ENCODE peak calls at places on chromosome X, in nine cellular contexts. One of them, this sample, is unnamed.

GRCh38 chrX:56793112-56793430 is 64.0 kb downstream of the NBDY start:
- DNase-seq in activated CD4-positive, alpha-beta T cell treated with anti-CD3 and anti-CD28 coated beads, Interleukin-2, amount 50 U/mL, for 1 hour: no peak
- DNase-seq in T-helper 2 cell: no peak
- DNase-seq in central memory CD4-positive, alpha-beta T cell: no peak
- DNase-seq in AML-193: no peak
- DNase-seq in midbrain: no peak
- DNase-seq in stimulated activated CD4-positive, alpha-beta T cell treated with anti-CD3 and anti-CD28 coated beads, Interleukin-15, amount 100 ng/mL, for 1 hour: no peak
- DNase-seq in mucosa of descending colon: no peak
- DNase-seq in BJ: no peak
- DNase-seq in this sample: peak

GRCh38 chrX:12580548-12580947 is 210.7 kb upstream of the PRPS2 start:
- DNase-seq in mucosa of descending colon: no peak
- DNase-seq in stimulated activated CD4-positive, alpha-beta T cell treated with anti-CD3 and anti-CD28 coated beads, Interleukin-15, amount 100 ng/mL, for 1 hour: no peak
- DNase-seq in AML-193: no peak
- DNase-seq in central memory CD4-positive, alpha-beta T cell: no peak
- DNase-seq in T-helper 2 cell: no peak
- DNase-seq in activated CD4-positive, alpha-beta T cell treated with anti-CD3 and anti-CD28 coated beads, Interleukin-2, amount 50 U/mL, for 1 hour: no peak
- DNase-seq in midbrain: no peak
- DNase-seq in BJ: no peak
- DNase-seq in this sample: no peak

GRCh38 chrX:48589482-48590162 is 7.7 kb upstream of the WDR13 start:
- DNase-seq in mucosa of descending colon: no peak
- DNase-seq in midbrain: no peak
- DNase-seq in T-helper 2 cell: no peak
- DNase-seq in AML-193: no peak
- DNase-seq in stimulated activated CD4-positive, alpha-beta T cell treated with anti-CD3 and anti-CD28 coated beads, Interleukin-15, amount 100 ng/mL, for 1 hour: no peak
- DNase-seq in activated CD4-positive, alpha-beta T cell treated with anti-CD3 and anti-CD28 coated beads, Interleukin-2, amount 50 U/mL, for 1 hour: no peak
- DNase-seq in BJ: no peak
- DNase-seq in central memory CD4-positive, alpha-beta T cell: no peak
- DNase-seq in this sample: no peak

GRCh38 chrX:49878834-49879655 is at the start of gene USP27X:
- DNase-seq in mucosa of descending colon: peak
- DNase-seq in BJ: peak
- DNase-seq in midbrain: peak
- DNase-seq in AML-193: peak
- DNase-seq in activated CD4-positive, alpha-beta T cell treated with anti-CD3 and anti-CD28 coated beads, Interleukin-2, amount 50 U/mL, for 1 hour: peak
- DNase-seq in stimulated activated CD4-positive, alpha-beta T cell treated with anti-CD3 and anti-CD28 coated beads, Interleukin-15, amount 100 ng/mL, for 1 hour: peak
- DNase-seq in central memory CD4-positive, alpha-beta T cell: peak
- DNase-seq in T-helper 2 cell: peak
- DNase-seq in this sample: peak

GRCh38 chrX:110384490-110384889 is 25.8 kb downstream of the RTL9 start:
- DNase-seq in BJ: no peak
- DNase-seq in activated CD4-positive, alpha-beta T cell treated with anti-CD3 and anti-CD28 coated beads, Interleukin-2, amount 50 U/mL, for 1 hour: no peak
- DNase-seq in midbrain: no peak
- DNase-seq in AML-193: no peak
- DNase-seq in T-helper 2 cell: no peak
- DNase-seq in central memory CD4-positive, alpha-beta T cell: no peak
- DNase-seq in stimulated activated CD4-positive, alpha-beta T cell treated with anti-CD3 and anti-CD28 coated beads, Interleukin-15, amount 100 ng/mL, for 1 hour: no peak
- DNase-seq in mucosa of descending colon: no peak
- DNase-seq in this sample: no peak

GRCh38 chrX:41922694-41923171 is 621 bp downstream of the CASK start:
- DNase-seq in midbrain: peak
- DNase-seq in BJ: no peak
- DNase-seq in mucosa of descending colon: peak
- DNase-seq in stimulated activated CD4-positive, alpha-beta T cell treated with anti-CD3 and anti-CD28 coated beads, Interleukin-15, amount 100 ng/mL, for 1 hour: no peak
- DNase-seq in AML-193: no peak
- DNase-seq in T-helper 2 cell: no peak
- DNase-seq in central memory CD4-positive, alpha-beta T cell: peak
- DNase-seq in activated CD4-positive, alpha-beta T cell treated with anti-CD3 and anti-CD28 coated beads, Interleukin-2, amount 50 U/mL, for 1 hour: peak
- DNase-seq in this sample: peak

GRCh38 chrX:10534611-10535010 is 85.8 kb downstream of the MID1 start:
- DNase-seq in AML-193: no peak
- DNase-seq in activated CD4-positive, alpha-beta T cell treated with anti-CD3 and anti-CD28 coated beads, Interleukin-2, amount 50 U/mL, for 1 hour: no peak
- DNase-seq in T-helper 2 cell: no peak
- DNase-seq in central memory CD4-positive, alpha-beta T cell: no peak
- DNase-seq in stimulated activated CD4-positive, alpha-beta T cell treated with anti-CD3 and anti-CD28 coated beads, Interleukin-15, amount 100 ng/mL, for 1 hour: no peak
- DNase-seq in mucosa of descending colon: no peak
- DNase-seq in midbrain: no peak
- DNase-seq in BJ: no peak
- DNase-seq in this sample: no peak

GRCh38 chrX:39764441-39764914 is 333.3 kb downstream of the BCOR start:
- DNase-seq in T-helper 2 cell: no peak
- DNase-seq in activated CD4-positive, alpha-beta T cell treated with anti-CD3 and anti-CD28 coated beads, Interleukin-2, amount 50 U/mL, for 1 hour: no peak
- DNase-seq in stimulated activated CD4-positive, alpha-beta T cell treated with anti-CD3 and anti-CD28 coated beads, Interleukin-15, amount 100 ng/mL, for 1 hour: no peak
- DNase-seq in mucosa of descending colon: no peak
- DNase-seq in BJ: no peak
- DNase-seq in midbrain: no peak
- DNase-seq in AML-193: no peak
- DNase-seq in central memory CD4-positive, alpha-beta T cell: no peak
- DNase-seq in this sample: peak

GRCh38 chrX:129877401-129877800 is 28.6 kb upstream of the UTP14A start:
- DNase-seq in midbrain: no peak
- DNase-seq in BJ: no peak
- DNase-seq in activated CD4-positive, alpha-beta T cell treated with anti-CD3 and anti-CD28 coated beads, Interleukin-2, amount 50 U/mL, for 1 hour: no peak
- DNase-seq in AML-193: peak
- DNase-seq in mucosa of descending colon: no peak
- DNase-seq in central memory CD4-positive, alpha-beta T cell: no peak
- DNase-seq in stimulated activated CD4-positive, alpha-beta T cell treated with anti-CD3 and anti-CD28 coated beads, Interleukin-15, amount 100 ng/mL, for 1 hour: no peak
- DNase-seq in T-helper 2 cell: no peak
- DNase-seq in this sample: no peak

GRCh38 chrX:155046129-155046810 is 19.6 kb downstream of the FUNDC2 start:
- DNase-seq in BJ: no peak
- DNase-seq in activated CD4-positive, alpha-beta T cell treated with anti-CD3 and anti-CD28 coated beads, Interleukin-2, amount 50 U/mL, for 1 hour: no peak
- DNase-seq in AML-193: no peak
- DNase-seq in stimulated activated CD4-positive, alpha-beta T cell treated with anti-CD3 and anti-CD28 coated beads, Interleukin-15, amount 100 ng/mL, for 1 hour: no peak
- DNase-seq in central memory CD4-positive, alpha-beta T cell: no peak
- DNase-seq in mucosa of descending colon: no peak
- DNase-seq in midbrain: no peak
- DNase-seq in T-helper 2 cell: no peak
- DNase-seq in this sample: no peak

GRCh38 chrX:30990361-30990760 is 81.5 kb downstream of the FTHL17 start:
- DNase-seq in activated CD4-positive, alpha-beta T cell treated with anti-CD3 and anti-CD28 coated beads, Interleukin-2, amount 50 U/mL, for 1 hour: no peak
- DNase-seq in T-helper 2 cell: no peak
- DNase-seq in mucosa of descending colon: no peak
- DNase-seq in central memory CD4-positive, alpha-beta T cell: no peak
- DNase-seq in midbrain: no peak
- DNase-seq in BJ: no peak
- DNase-seq in AML-193: no peak
- DNase-seq in stimulated activated CD4-positive, alpha-beta T cell treated with anti-CD3 and anti-CD28 coated beads, Interleukin-15, amount 100 ng/mL, for 1 hour: no peak
- DNase-seq in this sample: no peak

GRCh38 chrX:153769865-153770605 is 6.0 kb downstream of the PLXNB3 start:
- DNase-seq in stimulated activated CD4-positive, alpha-beta T cell treated with anti-CD3 and anti-CD28 coated beads, Interleukin-15, amount 100 ng/mL, for 1 hour: no peak
- DNase-seq in mucosa of descending colon: no peak
- DNase-seq in BJ: no peak
- DNase-seq in midbrain: no peak
- DNase-seq in activated CD4-positive, alpha-beta T cell treated with anti-CD3 and anti-CD28 coated beads, Interleukin-2, amount 50 U/mL, for 1 hour: no peak
- DNase-seq in central memory CD4-positive, alpha-beta T cell: no peak
- DNase-seq in T-helper 2 cell: no peak
- DNase-seq in AML-193: no peak
- DNase-seq in this sample: no peak

GRCh38 chrX:24146283-24146865 is 3.2 kb upstream of the ZFX start:
- DNase-seq in central memory CD4-positive, alpha-beta T cell: no peak
- DNase-seq in mucosa of descending colon: no peak
- DNase-seq in stimulated activated CD4-positive, alpha-beta T cell treated with anti-CD3 and anti-CD28 coated beads, Interleukin-15, amount 100 ng/mL, for 1 hour: no peak
- DNase-seq in AML-193: no peak
- DNase-seq in BJ: peak
- DNase-seq in T-helper 2 cell: no peak
- DNase-seq in midbrain: peak
- DNase-seq in activated CD4-positive, alpha-beta T cell treated with anti-CD3 and anti-CD28 coated beads, Interleukin-2, amount 50 U/mL, for 1 hour: no peak
- DNase-seq in this sample: no peak

GRCh38 chrX:40943093-40943641 is 142.1 kb upstream of the USP9X start:
- DNase-seq in BJ: no peak
- DNase-seq in mucosa of descending colon: no peak
- DNase-seq in central memory CD4-positive, alpha-beta T cell: no peak
- DNase-seq in T-helper 2 cell: no peak
- DNase-seq in midbrain: no peak
- DNase-seq in activated CD4-positive, alpha-beta T cell treated with anti-CD3 and anti-CD28 coated beads, Interleukin-2, amount 50 U/mL, for 1 hour: no peak
- DNase-seq in AML-193: no peak
- DNase-seq in stimulated activated CD4-positive, alpha-beta T cell treated with anti-CD3 and anti-CD28 coated beads, Interleukin-15, amount 100 ng/mL, for 1 hour: no peak
- DNase-seq in this sample: no peak

This sample was measured in CD8-positive, alpha-beta T cell.